ENCODE peak calls at places on chromosomes 13 and 19, in ten cellular contexts. Y is endothelial cell of umbilical vein, Z is stomach, F is suprapubic skin, R is GM23338, W is Panc1, L is H1, G is K562, X is sigmoid colon, U is transverse colon. S is an unnamed sample. For H3K4me1, the result is how much of the 10 kb centered on the place peaks cover.

GRCh38 chr19:43229315-43229714 is 23.9 kb upstream of the PSG4 start:
- DNase-seq in Y (no peak), Z (no peak), F (no peak), R (peak), W (no peak), L (no peak), G (peak), X (no peak), U (no peak), S (no peak)

GRCh38 chr13:100633461-100633860 is 41.1 kb downstream of the TMTC4 start:
- DNase-seq in Y (no peak), Z (no peak), F (no peak), R (no peak), W (peak), L (no peak), G (no peak), X (no peak), U (no peak), S (no peak)

GRCh38 chr13:110644892-110645521 is 29.7 kb downstream of the NAXD start:
- DNase-seq in Y (peak), Z (peak), F (peak), R (peak), W (no peak), L (peak), G (no peak), X (peak), U (peak), S (peak)

GRCh38 chr13:111632906-111633305 is 312.5 kb downstream of the TEX29 start:
- DNase-seq in Y (no peak), Z (no peak), F (no peak), R (peak), W (no peak), L (peak), G (no peak), X (no peak), U (no peak), S (no peak)

GRCh38 chr13:40515702-40516101 is 150.7 kb downstream of the FOXO1 start:
- DNase-seq in Y (peak), Z (no peak), F (no peak), R (no peak), W (no peak), L (no peak), G (no peak), X (no peak), U (no peak), S (no peak)

GRCh38 chr13:99322297-99323103 is 15.3 kb upstream of the GPR183 start:
- DNase-seq in Y (peak), Z (no peak), F (no peak), R (no peak), W (no peak), L (no peak), G (peak), X (no peak), U (no peak), S (no peak)

GRCh38 chr13:72163671-72164070 is 296.7 kb upstream of the DACH1 start:
- DNase-seq in Y (no peak), Z (no peak), F (no peak), R (peak), W (no peak), L (no peak), G (no peak), X (no peak), U (no peak), S (no peak)

GRCh38 chr19:13034636-13035035 is 39.4 kb downstream of the NFIX start:
- DNase-seq in Y (no peak), Z (no peak), F (no peak), R (no peak), W (no peak), L (no peak), G (no peak), X (no peak), U (no peak), S (no peak)

GRCh38 chr13:91724591-91724990 is 326.2 kb downstream of the GPC5 start:
- DNase-seq in Y (no peak), Z (no peak), F (no peak), R (no peak), W (no peak), L (no peak), G (no peak), X (no peak), U (no peak), S (no peak)

GRCh38 chr19:11964858-11965645 is at the start of gene ZNF763:
- DNase-seq in Y (peak), Z (peak), F (peak), R (peak), W (no peak), L (peak), G (peak), X (peak), U (peak), S (peak)

GRCh38 chr19:51402117-51402516 is 11.7 kb upstream of the C19orf84 start:
- DNase-seq in Y (no peak), Z (no peak), F (no peak), R (no peak), W (no peak), L (no peak), G (no peak), X (no peak), U (no peak), S (no peak)

GRCh38 chr13:107642841-107643240 is 572.5 kb downstream of the LIG4 start:
- DNase-seq in Y (no peak), Z (no peak), F (no peak), R (no peak), W (no peak), L (no peak), G (no peak), X (no peak), U (no peak), S (no peak)

GRCh38 chr13:98267080-98267912 is 90.2 kb upstream of the RNF113B start:
- DNase-seq in Y (peak), Z (peak), F (no peak), R (no peak), W (no peak), L (no peak), G (no peak), X (no peak), U (peak), S (no peak)

GRCh38 chr19:39085392-39085791 is 1.2 kb downstream of the ACP7 start:
- DNase-seq in Y (no peak), Z (no peak), F (no peak), R (no peak), W (no peak), L (no peak), G (no peak), X (no peak), U (no peak), S (no peak)

GRCh38 chr19:54164369-54165068 is 5.0 kb upstream of the LENG1 start:
- DNase-seq in Y (peak), Z (peak), F (no peak), R (peak), W (no peak), L (peak), G (peak), X (peak), U (peak), S (peak)

GRCh38 chr13:76512676-76513277 is 373.4 kb downstream of the KCTD12 start:
- DNase-seq in Y (peak), Z (no peak), F (no peak), R (no peak), W (no peak), L (no peak), G (no peak), X (no peak), U (no peak), S (no peak)

GRCh38 chr19:11549386-11549953 is 9.6 kb downstream of the ELOF1 start:
- DNase-seq in Y (no peak), Z (no peak), F (no peak), R (no peak), W (no peak), L (no peak), G (no peak), X (no peak), U (no peak), S (no peak)

DNA sequence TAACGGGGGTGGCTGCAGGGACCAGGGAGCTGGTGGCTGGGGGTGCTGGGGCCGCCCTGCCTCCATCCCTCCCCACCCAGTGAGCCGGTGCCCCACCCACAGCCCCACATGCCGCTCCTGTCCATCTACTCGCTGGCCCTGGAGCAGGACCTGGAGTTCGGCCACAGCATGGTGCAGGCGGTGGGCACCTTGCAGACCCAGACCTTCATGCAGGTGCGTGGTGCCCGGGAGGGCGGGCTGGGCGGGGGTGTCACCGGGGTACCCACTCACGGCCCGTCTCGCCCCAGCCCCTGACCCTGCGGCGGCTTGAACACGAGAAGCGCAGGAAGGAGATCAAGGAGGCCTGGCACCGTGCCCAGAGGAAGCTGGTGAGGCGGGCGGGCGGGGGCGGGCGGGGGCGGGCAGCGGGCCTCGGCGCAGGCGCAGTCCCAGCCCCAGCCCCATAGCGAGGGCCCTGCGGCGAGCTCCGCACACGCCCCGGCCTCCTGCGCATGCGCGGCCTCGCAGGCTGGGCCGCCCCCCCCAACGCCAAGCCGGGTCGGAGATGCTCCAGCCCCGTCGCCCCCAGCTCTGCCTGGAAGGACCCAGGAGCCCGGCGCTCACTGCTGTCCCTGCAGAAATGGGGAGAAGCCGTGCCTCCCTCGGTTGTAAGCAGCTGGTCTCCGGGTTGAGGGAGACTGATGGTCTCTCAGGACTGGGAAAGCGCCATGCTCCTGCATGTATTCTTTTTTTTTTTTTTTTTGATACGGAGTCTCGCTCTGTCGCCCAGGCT is 7.7 kb downstream of the ARHGAP45 start:
- DNase-seq in Y (no peak), Z (peak), F (peak), R (no peak), W (no peak), L (no peak), G (peak), X (peak), U (peak), S (peak)
- H3K4me1 ChIP-seq in Y (under half), Z (under half), F (under half), R (under half), W (under half), L (under half), G (under half), X (under half), U (under half), S (under half)

GRCh38 chr13:82933986-82934385 is 948.3 kb downstream of the SLITRK1 start:
- DNase-seq in Y (no peak), Z (no peak), F (no peak), R (no peak), W (no peak), L (no peak), G (no peak), X (no peak), U (no peak), S (no peak)
- TF ChIP-seq POLR2AphosphoS5 in Y (no peak), Z (no peak), F (no peak), R (no peak), W (no peak), L (no peak), G (no peak), X (no peak), U (no peak), S (no peak)

DNA sequence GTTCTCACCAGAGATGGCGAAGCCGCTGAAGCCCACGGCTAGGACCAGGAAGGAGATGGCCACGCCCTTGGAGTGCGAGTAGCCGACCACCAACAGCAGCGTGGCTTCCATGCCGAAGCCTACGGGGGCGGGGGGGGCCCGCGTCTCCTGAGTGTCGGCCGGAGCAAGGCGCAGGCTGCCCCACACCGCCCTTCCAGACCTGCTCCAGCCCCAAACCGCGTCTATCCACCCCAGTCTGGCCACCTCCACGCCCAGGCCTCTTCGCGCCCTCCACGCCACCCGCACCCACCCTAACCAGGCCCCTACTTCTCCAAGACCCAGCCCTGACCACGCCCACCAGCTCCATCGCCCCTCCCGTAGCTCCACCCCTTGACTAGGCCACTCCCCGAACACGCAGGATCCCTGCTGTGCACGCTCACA is 6.2 kb downstream of the GFY start:
- DNase-seq in Y (no peak), Z (no peak), F (peak), R (no peak), W (no peak), L (no peak), G (peak), X (no peak), U (no peak), S (no peak)
- H3K4me1 ChIP-seq in Y (under half), Z (under half), F (under half), R (under half), W (under half), L (under half), G (under half), X (under half), U (under half), S (under half)

GRCh38 chr19:50329146-50329925 is at the start of gene KCNC3:
- DNase-seq in Y (peak), Z (peak), F (peak), R (peak), W (peak), L (peak), G (peak), X (peak), U (peak), S (peak)
- TF ChIP-seq POLR2AphosphoS5 in Y (no peak), Z (peak), F (no peak), R (peak), W (peak), L (peak), G (peak), X (no peak), U (peak), S (peak)

S was measured in prostate gland.